ENCODE peak calls at places on chromosomes 6 and 20, in five cellular contexts. One of them, this sample, is unnamed.

GRCh38 chr6:109369724-109370123 is 12.5 kb downstream of the CD164 start:
- DNase-seq in A549: no peak
- DNase-seq in MM.1S: no peak
- DNase-seq in adrenal gland: no peak
- DNase-seq in CD8-positive, alpha-beta T cell: no peak
- DNase-seq in this sample: no peak

GRCh38 chr6:168206681-168207274 is 112.8 kb downstream of the DACT2 start:
- DNase-seq in A549: no peak
- DNase-seq in MM.1S: no peak
- DNase-seq in adrenal gland: no peak
- DNase-seq in CD8-positive, alpha-beta T cell: no peak
- DNase-seq in this sample: no peak

GRCh38 chr6:39181333-39181732 is 47.9 kb downstream of the KCNK5 start:
- DNase-seq in adrenal gland: no peak
- DNase-seq in MM.1S: no peak
- DNase-seq in A549: no peak
- DNase-seq in CD8-positive, alpha-beta T cell: no peak
- DNase-seq in this sample: no peak

GRCh38 chr6:112691289-112691688 is 344.2 kb downstream of the RFPL4B start:
- DNase-seq in CD8-positive, alpha-beta T cell: no peak
- DNase-seq in MM.1S: no peak
- DNase-seq in adrenal gland: no peak
- DNase-seq in A549: peak; percentile 53
- DNase-seq in this sample: peak; percentile 60

GRCh38 chr6:113630365-113630737 is 226.8 kb upstream of the MARCKS start:
- DNase-seq in adrenal gland: no peak
- DNase-seq in MM.1S: no peak
- DNase-seq in A549: no peak
- DNase-seq in CD8-positive, alpha-beta T cell: no peak
- DNase-seq in this sample: no peak

GRCh38 chr6:121055572-121056163 is 278.6 kb downstream of the TBC1D32 start:
- DNase-seq in MM.1S: peak; percentile 21
- DNase-seq in CD8-positive, alpha-beta T cell: no peak
- DNase-seq in A549: peak; percentile 42
- DNase-seq in adrenal gland: no peak
- DNase-seq in this sample: peak; percentile 80

GRCh38 chr6:53979468-53980067 is 131.7 kb upstream of the MLIP start:
- DNase-seq in A549: peak; percentile 44
- DNase-seq in MM.1S: peak; percentile 36
- DNase-seq in CD8-positive, alpha-beta T cell: no peak
- DNase-seq in adrenal gland: no peak
- DNase-seq in this sample: peak; percentile 63

GRCh38 chr6:55137925-55138324 is 36.4 kb upstream of the HCRTR2 start:
- DNase-seq in adrenal gland: no peak
- DNase-seq in CD8-positive, alpha-beta T cell: no peak
- DNase-seq in A549: no peak
- DNase-seq in MM.1S: no peak
- DNase-seq in this sample: no peak

GRCh38 chr6:160063771-160064413 is 57.7 kb upstream of the SLC22A1 start:
- DNase-seq in CD8-positive, alpha-beta T cell: no peak
- DNase-seq in adrenal gland: no peak
- DNase-seq in MM.1S: no peak
- DNase-seq in A549: no peak
- DNase-seq in this sample: no peak

GRCh38 chr6:9766240-9766915 is 648.5 kb downstream of the TFAP2A start:
- DNase-seq in CD8-positive, alpha-beta T cell: no peak
- DNase-seq in MM.1S: no peak
- DNase-seq in A549: peak; percentile 60
- DNase-seq in adrenal gland: no peak
- DNase-seq in this sample: peak; percentile 11

GRCh38 chr6:11536795-11537194 is 754 bp upstream of the TMEM170B start:
- DNase-seq in A549: no peak
- DNase-seq in MM.1S: peak; percentile 10
- DNase-seq in adrenal gland: peak; percentile 26
- DNase-seq in CD8-positive, alpha-beta T cell: no peak
- DNase-seq in this sample: peak; percentile 9

GRCh38 chr6:15551262-15551661 is 111.6 kb downstream of the DTNBP1 start:
- DNase-seq in CD8-positive, alpha-beta T cell: no peak
- DNase-seq in adrenal gland: no peak
- DNase-seq in MM.1S: no peak
- DNase-seq in A549: no peak
- DNase-seq in this sample: no peak

GRCh38 chr6:24495516-24495847 is 713 bp downstream of the ALDH5A1 start:
- DNase-seq in MM.1S: peak; percentile 78
- DNase-seq in adrenal gland: peak; percentile 41
- DNase-seq in CD8-positive, alpha-beta T cell: peak; percentile 33
- DNase-seq in A549: peak; percentile 52
- DNase-seq in this sample: peak; percentile 72

GRCh38 chr6:354631-355280 is 36.8 kb upstream of the IRF4 start:
- DNase-seq in A549: no peak
- DNase-seq in CD8-positive, alpha-beta T cell: no peak
- DNase-seq in MM.1S: no peak
- DNase-seq in adrenal gland: no peak
- DNase-seq in this sample: no peak

GRCh38 chr20:45359406-45360148 is 3.4 kb upstream of the SYS1 start:
- DNase-seq in A549: no peak
- DNase-seq in CD8-positive, alpha-beta T cell: no peak
- DNase-seq in MM.1S: no peak
- DNase-seq in adrenal gland: no peak
- DNase-seq in this sample: peak; percentile 87

GRCh38 chr6:152696543-152696942 is 1.2 kb upstream of the MYCT1 start:
- DNase-seq in A549: peak; percentile 12
- DNase-seq in CD8-positive, alpha-beta T cell: no peak
- DNase-seq in adrenal gland: no peak
- DNase-seq in MM.1S: no peak
- DNase-seq in this sample: no peak

GRCh38 chr6:9334979-9335378 is 899.6 kb upstream of the SLC35B3 start:
- DNase-seq in A549: no peak
- DNase-seq in MM.1S: no peak
- DNase-seq in adrenal gland: no peak
- DNase-seq in CD8-positive, alpha-beta T cell: no peak
- DNase-seq in this sample: no peak

GRCh38 chr6:85044336-85044735 is 279.9 kb upstream of the TBX18 start:
- DNase-seq in A549: no peak
- DNase-seq in MM.1S: no peak
- DNase-seq in adrenal gland: no peak
- DNase-seq in CD8-positive, alpha-beta T cell: no peak
- DNase-seq in this sample: no peak

GRCh38 chr6:165557674-165558073 is 105.4 kb downstream of the PDE10A start:
- DNase-seq in CD8-positive, alpha-beta T cell: no peak
- DNase-seq in MM.1S: no peak
- DNase-seq in A549: no peak
- DNase-seq in adrenal gland: no peak
- DNase-seq in this sample: no peak

GRCh38 chr6:143958839-143959399 is 49.1 kb downstream of the PLAGL1 start:
- DNase-seq in MM.1S: no peak
- DNase-seq in CD8-positive, alpha-beta T cell: no peak
- DNase-seq in A549: no peak
- DNase-seq in adrenal gland: no peak
- DNase-seq in this sample: peak; percentile 93

GRCh38 chr6:106141441-106142237 is 55.5 kb downstream of the PRDM1 start:
- DNase-seq in A549: no peak
- DNase-seq in CD8-positive, alpha-beta T cell: no peak
- DNase-seq in adrenal gland: no peak
- DNase-seq in MM.1S: peak; percentile 95
- DNase-seq in this sample: no peak

GRCh38 chr6:55578537-55579363 is at the start of gene HMGCLL1:
- DNase-seq in MM.1S: no peak
- DNase-seq in CD8-positive, alpha-beta T cell: no peak
- DNase-seq in adrenal gland: peak; percentile 30
- DNase-seq in A549: peak; percentile 31
- DNase-seq in this sample: no peak

GRCh38 chr20:49475979-49476378 is 6.5 kb downstream of the KCNB1 start:
- DNase-seq in CD8-positive, alpha-beta T cell: no peak
- DNase-seq in MM.1S: no peak
- DNase-seq in adrenal gland: no peak
- DNase-seq in A549: no peak
- DNase-seq in this sample: peak; percentile 49

GRCh38 chr20:37932074-37932473 is 29.1 kb downstream of the VSTM2L start:
- DNase-seq in CD8-positive, alpha-beta T cell: no peak
- DNase-seq in MM.1S: no peak
- DNase-seq in A549: no peak
- DNase-seq in adrenal gland: no peak
- DNase-seq in this sample: no peak

GRCh38 chr6:149233056-149233715 is 84.3 kb upstream of the TAB2 start:
- DNase-seq in MM.1S: no peak
- DNase-seq in CD8-positive, alpha-beta T cell: no peak
- DNase-seq in adrenal gland: no peak
- DNase-seq in A549: peak; percentile 72
- DNase-seq in this sample: peak; percentile 43

GRCh38 chr20:58017970-58018530 is 210.4 kb downstream of the ANKRD60 start:
- DNase-seq in CD8-positive, alpha-beta T cell: no peak
- DNase-seq in MM.1S: no peak
- DNase-seq in adrenal gland: no peak
- DNase-seq in A549: no peak
- DNase-seq in this sample: no peak
- H3K4me1 ChIP-seq in CD8-positive, alpha-beta T cell: peaks cover 10% of the 10 kb centered on the region
- H3K4me1 ChIP-seq in MM.1S: no peaks in the 10 kb centered on the region
- H3K4me1 ChIP-seq in adrenal gland: peaks cover 5% of the 10 kb centered on the region
- H3K4me1 ChIP-seq in A549: peaks cover 68% of the 10 kb centered on the region
- H3K4me1 ChIP-seq in this sample: peaks cover 50% of the 10 kb centered on the region

GRCh38 chr6:52839124-52840055 is 1.2 kb downstream of the GSTA5 start:
- DNase-seq in MM.1S: peak; percentile 44
- DNase-seq in adrenal gland: peak; percentile 57
- DNase-seq in A549: peak; percentile 76
- DNase-seq in CD8-positive, alpha-beta T cell: peak; percentile 15
- DNase-seq in this sample: peak; percentile 79

GRCh38 chr6:52829046-52829817 is 11.4 kb downstream of the GSTA5 start:
- DNase-seq in MM.1S: no peak
- DNase-seq in A549: no peak
- DNase-seq in CD8-positive, alpha-beta T cell: no peak
- DNase-seq in adrenal gland: no peak
- DNase-seq in this sample: no peak

GRCh38 chr6:52834481-52834880 is 6.1 kb downstream of the GSTA5 start:
- DNase-seq in CD8-positive, alpha-beta T cell: no peak
- DNase-seq in MM.1S: no peak
- DNase-seq in adrenal gland: no peak
- DNase-seq in A549: no peak
- DNase-seq in this sample: no peak
- H3K4me3 ChIP-seq in CD8-positive, alpha-beta T cell: no peak overlapping the region
- H3K4me3 ChIP-seq in MM.1S: no peak overlapping the region
- H3K4me3 ChIP-seq in adrenal gland: no peak overlapping the region
- H3K4me3 ChIP-seq in A549: no peak overlapping the region
- H3K4me3 ChIP-seq in this sample: no peak overlapping the region

GRCh38 chr6:43119456-43119855 is 43.3 kb downstream of the PTK7 start:
- DNase-seq in adrenal gland: no peak
- DNase-seq in A549: no peak
- DNase-seq in CD8-positive, alpha-beta T cell: no peak
- DNase-seq in MM.1S: no peak
- DNase-seq in this sample: no peak
- H3K27ac ChIP-seq in adrenal gland: no peak overlapping the region
- H3K27ac ChIP-seq in A549: no peak overlapping the region
- H3K27ac ChIP-seq in CD8-positive, alpha-beta T cell: no peak overlapping the region
- H3K27ac ChIP-seq in MM.1S: no peak overlapping the region
- H3K27ac ChIP-seq in this sample: peak overlapping the region; percentile 79

DNA sequence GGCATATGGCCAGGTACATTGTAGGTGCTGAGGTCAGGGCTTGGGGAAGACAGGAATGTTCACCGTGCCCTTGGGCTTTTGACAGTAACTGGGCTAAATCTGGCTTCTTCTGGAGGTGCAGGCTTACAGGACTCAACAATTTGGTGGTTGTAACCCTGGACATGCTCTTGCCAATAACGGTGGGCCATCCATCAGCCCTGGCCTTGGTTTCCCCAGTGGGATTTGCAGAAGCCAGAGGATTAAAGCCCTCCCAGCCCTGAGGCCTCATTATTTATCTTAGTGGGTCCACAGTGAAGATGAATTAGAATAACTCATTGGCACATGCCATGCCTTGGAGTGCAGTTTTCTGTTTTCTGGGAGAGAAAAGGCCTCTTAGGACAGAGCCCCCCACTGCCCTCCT is 44.0 kb downstream of the TOX2 start:
- DNase-seq in A549: no peak
- DNase-seq in CD8-positive, alpha-beta T cell: no peak
- DNase-seq in adrenal gland: no peak
- DNase-seq in MM.1S: no peak
- DNase-seq in this sample: no peak
- H3K4me1 ChIP-seq in A549: peaks cover 58% of the 10 kb centered on the region
- H3K4me1 ChIP-seq in CD8-positive, alpha-beta T cell: peaks cover 69% of the 10 kb centered on the region
- H3K4me1 ChIP-seq in adrenal gland: peaks cover 38% of the 10 kb centered on the region
- H3K4me1 ChIP-seq in MM.1S: peaks cover 64% of the 10 kb centered on the region
- H3K4me1 ChIP-seq in this sample: peaks cover 18% of the 10 kb centered on the region

GRCh38 chr20:21104921-21105320 is 1.2 kb downstream of the LINC00237 start:
- DNase-seq in A549: no peak
- DNase-seq in adrenal gland: no peak
- DNase-seq in MM.1S: no peak
- DNase-seq in CD8-positive, alpha-beta T cell: no peak
- DNase-seq in this sample: no peak
- H3K4me3 ChIP-seq in A549: no peak overlapping the region
- H3K4me3 ChIP-seq in adrenal gland: no peak overlapping the region
- H3K4me3 ChIP-seq in MM.1S: no peak overlapping the region
- H3K4me3 ChIP-seq in CD8-positive, alpha-beta T cell: no peak overlapping the region
- H3K4me3 ChIP-seq in this sample: no peak overlapping the region

DNA sequence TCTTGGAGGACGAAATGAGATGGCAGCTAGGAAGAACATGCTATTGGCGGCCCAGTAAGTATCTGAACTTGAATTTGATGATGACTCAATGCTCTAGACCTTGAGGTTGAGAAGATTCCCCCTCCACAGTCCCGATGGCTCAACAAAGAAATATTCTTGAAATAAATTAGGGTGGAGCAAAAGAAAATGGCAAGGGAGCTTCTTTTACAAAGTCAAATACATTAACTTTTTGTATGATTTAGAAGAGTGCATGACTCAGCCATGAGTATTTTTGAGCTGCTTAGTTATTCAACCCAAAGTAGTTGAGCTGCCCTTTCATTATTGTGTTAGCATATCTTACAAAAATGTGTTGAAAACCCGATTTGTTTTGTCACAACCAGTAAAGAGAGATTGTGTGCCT is 7.6 kb downstream of the TFAP2C start:
- DNase-seq in MM.1S: no peak
- DNase-seq in CD8-positive, alpha-beta T cell: no peak
- DNase-seq in adrenal gland: no peak
- DNase-seq in A549: no peak
- DNase-seq in this sample: no peak
- H3K27ac ChIP-seq in MM.1S: no peak overlapping the region
- H3K27ac ChIP-seq in CD8-positive, alpha-beta T cell: no peak overlapping the region
- H3K27ac ChIP-seq in adrenal gland: no peak overlapping the region
- H3K27ac ChIP-seq in A549: no peak overlapping the region
- H3K27ac ChIP-seq in this sample: no peak overlapping the region

This sample was measured in SJCRH30.